ENCODE peak calls at places on chromosomes 13 and 19, in ten cellular contexts. One of them, this sample, is unnamed. For H3K4me1 and H3K27me3, the result is how much of the 10 kb centered on the place peaks cover.

GRCh38 chr13:113886561-113887112 is 22.8 kb upstream of the GAS6 start:
- DNase-seq in aorta: peak
- DNase-seq in tibial nerve: no peak
- DNase-seq in cardiac muscle cell: no peak
- DNase-seq in uterus: no peak
- DNase-seq in tibial artery: no peak
- DNase-seq in PC-3: no peak
- DNase-seq in stomach: no peak
- DNase-seq in MM.1S: peak
- DNase-seq in neural progenitor cell: no peak
- DNase-seq in this sample: no peak

GRCh38 chr19:18648971-18649310 is 12.1 kb downstream of the KLHL26 start:
- DNase-seq in PC-3: no peak
- DNase-seq in cardiac muscle cell: peak
- DNase-seq in tibial artery: peak
- DNase-seq in tibial nerve: no peak
- DNase-seq in neural progenitor cell: no peak
- DNase-seq in MM.1S: no peak
- DNase-seq in stomach: no peak
- DNase-seq in uterus: peak
- DNase-seq in aorta: no peak
- DNase-seq in this sample: no peak

GRCh38 chr13:78978381-78978998 is 319.5 kb upstream of the OBI1 start:
- DNase-seq in neural progenitor cell: peak
- DNase-seq in tibial nerve: peak
- DNase-seq in aorta: no peak
- DNase-seq in PC-3: peak
- DNase-seq in tibial artery: no peak
- DNase-seq in cardiac muscle cell: peak
- DNase-seq in stomach: peak
- DNase-seq in uterus: no peak
- DNase-seq in MM.1S: peak
- DNase-seq in this sample: no peak

GRCh38 chr13:94033098-94033497 is 446.4 kb downstream of the DCT start:
- DNase-seq in neural progenitor cell: no peak
- DNase-seq in uterus: no peak
- DNase-seq in MM.1S: no peak
- DNase-seq in tibial nerve: no peak
- DNase-seq in cardiac muscle cell: no peak
- DNase-seq in tibial artery: no peak
- DNase-seq in stomach: no peak
- DNase-seq in aorta: no peak
- DNase-seq in PC-3: no peak
- DNase-seq in this sample: no peak

GRCh38 chr13:94673841-94674240 is 38.5 kb downstream of the SOX21 start:
- DNase-seq in aorta: no peak
- DNase-seq in MM.1S: no peak
- DNase-seq in cardiac muscle cell: no peak
- DNase-seq in PC-3: peak
- DNase-seq in tibial artery: no peak
- DNase-seq in neural progenitor cell: peak
- DNase-seq in tibial nerve: no peak
- DNase-seq in stomach: no peak
- DNase-seq in uterus: no peak
- DNase-seq in this sample: no peak

GRCh38 chr19:55536951-55537740 is at the start of gene SBK2:
- DNase-seq in uterus: no peak
- DNase-seq in cardiac muscle cell: no peak
- DNase-seq in tibial nerve: no peak
- DNase-seq in MM.1S: no peak
- DNase-seq in tibial artery: no peak
- DNase-seq in aorta: no peak
- DNase-seq in stomach: no peak
- DNase-seq in PC-3: no peak
- DNase-seq in neural progenitor cell: peak
- DNase-seq in this sample: no peak

GRCh38 chr13:21573920-21574712 is 29.9 kb downstream of the MICU2 start:
- DNase-seq in MM.1S: no peak
- DNase-seq in aorta: no peak
- DNase-seq in tibial artery: no peak
- DNase-seq in PC-3: no peak
- DNase-seq in stomach: no peak
- DNase-seq in uterus: no peak
- DNase-seq in neural progenitor cell: no peak
- DNase-seq in cardiac muscle cell: no peak
- DNase-seq in tibial nerve: no peak
- DNase-seq in this sample: no peak

GRCh38 chr13:74074723-74075122 is 59.5 kb downstream of the KLF12 start:
- DNase-seq in MM.1S: no peak
- DNase-seq in uterus: no peak
- DNase-seq in aorta: no peak
- DNase-seq in PC-3: peak
- DNase-seq in cardiac muscle cell: peak
- DNase-seq in tibial artery: no peak
- DNase-seq in stomach: no peak
- DNase-seq in tibial nerve: no peak
- DNase-seq in neural progenitor cell: no peak
- DNase-seq in this sample: no peak

GRCh38 chr13:110330491-110331001 is 23.5 kb downstream of the COL4A2 start:
- DNase-seq in MM.1S: no peak
- DNase-seq in PC-3: no peak
- DNase-seq in stomach: no peak
- DNase-seq in cardiac muscle cell: peak
- DNase-seq in tibial artery: peak
- DNase-seq in uterus: no peak
- DNase-seq in aorta: no peak
- DNase-seq in tibial nerve: no peak
- DNase-seq in neural progenitor cell: no peak
- DNase-seq in this sample: no peak

GRCh38 chr19:48400018-48400742 is 6.7 kb downstream of the GRIN2D start:
- DNase-seq in aorta: peak
- DNase-seq in neural progenitor cell: peak
- DNase-seq in stomach: peak
- DNase-seq in MM.1S: no peak
- DNase-seq in tibial nerve: peak
- DNase-seq in uterus: peak
- DNase-seq in cardiac muscle cell: peak
- DNase-seq in PC-3: peak
- DNase-seq in tibial artery: peak
- DNase-seq in this sample: peak

GRCh38 chr19:39432677-39433025 is 3.1 kb downstream of the RPS16 start:
- DNase-seq in stomach: no peak
- DNase-seq in neural progenitor cell: no peak
- DNase-seq in MM.1S: no peak
- DNase-seq in aorta: no peak
- DNase-seq in tibial artery: no peak
- DNase-seq in PC-3: no peak
- DNase-seq in uterus: no peak
- DNase-seq in cardiac muscle cell: no peak
- DNase-seq in tibial nerve: no peak
- DNase-seq in this sample: no peak

GRCh38 chr13:26831336-26831908 is 70.8 kb upstream of the GPR12 start:
- DNase-seq in PC-3: no peak
- DNase-seq in tibial nerve: no peak
- DNase-seq in aorta: no peak
- DNase-seq in cardiac muscle cell: no peak
- DNase-seq in tibial artery: no peak
- DNase-seq in MM.1S: no peak
- DNase-seq in neural progenitor cell: no peak
- DNase-seq in uterus: no peak
- DNase-seq in stomach: no peak
- DNase-seq in this sample: no peak

GRCh38 chr13:71712988-71713653 is 153.9 kb downstream of the DACH1 start:
- DNase-seq in MM.1S: no peak
- DNase-seq in PC-3: no peak
- DNase-seq in stomach: no peak
- DNase-seq in cardiac muscle cell: peak
- DNase-seq in uterus: no peak
- DNase-seq in aorta: no peak
- DNase-seq in tibial artery: no peak
- DNase-seq in neural progenitor cell: peak
- DNase-seq in tibial nerve: no peak
- DNase-seq in this sample: no peak

GRCh38 chr13:44710576-44710975 is 134.4 kb upstream of the TSC22D1 start:
- DNase-seq in aorta: no peak
- DNase-seq in tibial artery: no peak
- DNase-seq in MM.1S: no peak
- DNase-seq in cardiac muscle cell: peak
- DNase-seq in PC-3: peak
- DNase-seq in uterus: no peak
- DNase-seq in stomach: no peak
- DNase-seq in neural progenitor cell: no peak
- DNase-seq in tibial nerve: no peak
- DNase-seq in this sample: no peak

GRCh38 chr19:7227735-7228134 is 66.5 kb downstream of the INSR start:
- DNase-seq in tibial artery: no peak
- DNase-seq in PC-3: no peak
- DNase-seq in aorta: no peak
- DNase-seq in MM.1S: no peak
- DNase-seq in neural progenitor cell: no peak
- DNase-seq in tibial nerve: peak
- DNase-seq in uterus: no peak
- DNase-seq in stomach: no peak
- DNase-seq in cardiac muscle cell: no peak
- DNase-seq in this sample: no peak
- H3K4me1 ChIP-seq in tibial artery: under half
- H3K4me1 ChIP-seq in PC-3: under half
- H3K4me1 ChIP-seq in aorta: under half
- H3K4me1 ChIP-seq in MM.1S: under half
- H3K4me1 ChIP-seq in neural progenitor cell: under half
- H3K4me1 ChIP-seq in tibial nerve: under half
- H3K4me1 ChIP-seq in uterus: under half
- H3K4me1 ChIP-seq in stomach: under half
- H3K4me1 ChIP-seq in cardiac muscle cell: under half
- H3K4me1 ChIP-seq in this sample: under half

GRCh38 chr13:28040977-28041376 is 52.5 kb upstream of the URAD start:
- DNase-seq in cardiac muscle cell: no peak
- DNase-seq in tibial nerve: no peak
- DNase-seq in aorta: no peak
- DNase-seq in stomach: no peak
- DNase-seq in MM.1S: no peak
- DNase-seq in uterus: no peak
- DNase-seq in PC-3: no peak
- DNase-seq in neural progenitor cell: no peak
- DNase-seq in tibial artery: no peak
- DNase-seq in this sample: no peak
- H3K27me3 ChIP-seq in cardiac muscle cell: under half
- H3K27me3 ChIP-seq in tibial nerve: under half
- H3K27me3 ChIP-seq in aorta: under half
- H3K27me3 ChIP-seq in stomach: under half
- H3K27me3 ChIP-seq in MM.1S: under half
- H3K27me3 ChIP-seq in uterus: under half
- H3K27me3 ChIP-seq in PC-3: under half
- H3K27me3 ChIP-seq in neural progenitor cell: under half
- H3K27me3 ChIP-seq in tibial artery: under half
- H3K27me3 ChIP-seq in this sample: under half

GRCh38 chr19:12787458-12787857 is 3.8 kb upstream of the JUNB start:
- DNase-seq in uterus: no peak
- DNase-seq in tibial nerve: no peak
- DNase-seq in PC-3: no peak
- DNase-seq in tibial artery: no peak
- DNase-seq in MM.1S: no peak
- DNase-seq in neural progenitor cell: no peak
- DNase-seq in stomach: no peak
- DNase-seq in cardiac muscle cell: no peak
- DNase-seq in aorta: no peak
- DNase-seq in this sample: no peak

GRCh38 chr19:12789098-12789903 is 2.0 kb upstream of the JUNB start:
- DNase-seq in MM.1S: peak
- DNase-seq in uterus: no peak
- DNase-seq in stomach: no peak
- DNase-seq in tibial artery: no peak
- DNase-seq in cardiac muscle cell: no peak
- DNase-seq in aorta: no peak
- DNase-seq in neural progenitor cell: peak
- DNase-seq in tibial nerve: no peak
- DNase-seq in PC-3: peak
- DNase-seq in this sample: no peak

GRCh38 chr19:12788025-12788681 is 3.1 kb upstream of the JUNB start:
- DNase-seq in stomach: no peak
- DNase-seq in MM.1S: no peak
- DNase-seq in tibial artery: no peak
- DNase-seq in uterus: no peak
- DNase-seq in PC-3: no peak
- DNase-seq in cardiac muscle cell: peak
- DNase-seq in aorta: no peak
- DNase-seq in neural progenitor cell: no peak
- DNase-seq in tibial nerve: no peak
- DNase-seq in this sample: no peak

GRCh38 chr19:12789904-12790619 is 1.2 kb upstream of the JUNB start:
- DNase-seq in aorta: peak
- DNase-seq in MM.1S: peak
- DNase-seq in uterus: peak
- DNase-seq in tibial artery: peak
- DNase-seq in PC-3: peak
- DNase-seq in stomach: peak
- DNase-seq in cardiac muscle cell: peak
- DNase-seq in neural progenitor cell: peak
- DNase-seq in tibial nerve: peak
- DNase-seq in this sample: peak

DNA sequence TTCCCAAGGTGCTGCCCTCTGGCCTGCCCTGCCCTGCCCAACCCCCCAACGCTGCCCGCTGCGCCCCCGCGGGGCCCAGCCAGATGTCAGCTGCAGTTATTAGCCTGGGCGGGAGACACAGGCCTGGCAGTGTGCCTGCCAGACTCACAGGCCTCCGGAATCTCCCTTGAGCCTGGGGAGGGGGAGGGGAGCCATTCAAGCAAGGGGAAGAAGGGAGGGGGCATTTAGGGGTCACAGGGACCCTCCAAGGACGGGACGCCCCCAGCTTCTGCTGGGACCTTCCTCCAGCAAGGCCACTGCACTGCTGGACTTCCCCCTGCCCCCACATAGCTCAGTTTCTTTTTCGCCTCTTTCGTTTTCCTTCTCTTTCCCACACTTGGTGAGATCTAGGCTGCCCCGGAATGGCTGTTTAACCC is 2.6 kb upstream of the JUNB start:
- DNase-seq in cardiac muscle cell: peak
- DNase-seq in tibial nerve: peak
- DNase-seq in neural progenitor cell: peak
- DNase-seq in stomach: peak
- DNase-seq in aorta: peak
- DNase-seq in MM.1S: peak
- DNase-seq in PC-3: peak
- DNase-seq in uterus: peak
- DNase-seq in tibial artery: peak
- DNase-seq in this sample: peak
- H3K4me1 ChIP-seq in cardiac muscle cell: under half
- H3K4me1 ChIP-seq in tibial nerve: under half
- H3K4me1 ChIP-seq in neural progenitor cell: under half
- H3K4me1 ChIP-seq in stomach: half or more
- H3K4me1 ChIP-seq in aorta: under half
- H3K4me1 ChIP-seq in MM.1S: under half
- H3K4me1 ChIP-seq in PC-3: half or more
- H3K4me1 ChIP-seq in uterus: under half
- H3K4me1 ChIP-seq in tibial artery: half or more
- H3K4me1 ChIP-seq in this sample: half or more

DNA sequence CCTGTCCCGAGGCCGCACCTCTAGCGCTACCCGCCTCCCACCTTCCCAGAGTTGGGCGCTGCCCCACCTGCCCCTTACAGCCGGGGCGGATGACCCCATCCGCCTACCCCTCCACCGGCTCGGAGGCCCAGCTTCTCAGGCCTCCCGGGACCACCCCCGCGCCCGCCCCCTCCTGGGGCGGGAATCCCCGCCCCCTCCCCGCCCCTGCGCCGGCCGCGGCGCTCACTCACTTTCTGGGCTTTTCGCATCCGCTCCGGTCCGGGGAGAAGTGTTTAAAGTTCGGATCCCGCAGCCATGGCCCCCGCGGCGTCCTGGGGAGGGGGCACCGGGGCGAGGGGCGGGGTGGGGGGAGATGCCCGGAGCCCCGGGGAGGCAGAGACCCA is 448 bp downstream of the ERFL start:
- DNase-seq in tibial artery: no peak
- DNase-seq in neural progenitor cell: peak
- DNase-seq in uterus: no peak
- DNase-seq in MM.1S: no peak
- DNase-seq in aorta: no peak
- DNase-seq in PC-3: no peak
- DNase-seq in tibial nerve: no peak
- DNase-seq in stomach: no peak
- DNase-seq in cardiac muscle cell: no peak
- DNase-seq in this sample: no peak
- H3K27me3 ChIP-seq in tibial artery: under half
- H3K27me3 ChIP-seq in neural progenitor cell: half or more
- H3K27me3 ChIP-seq in uterus: under half
- H3K27me3 ChIP-seq in MM.1S: half or more
- H3K27me3 ChIP-seq in aorta: under half
- H3K27me3 ChIP-seq in PC-3: under half
- H3K27me3 ChIP-seq in tibial nerve: half or more
- H3K27me3 ChIP-seq in stomach: half or more
- H3K27me3 ChIP-seq in cardiac muscle cell: half or more
- H3K27me3 ChIP-seq in this sample: half or more

This sample was measured in lower lobe of right lung.